ENCODE peak calls at places on chromosomes 16 and 17, in eight cellular contexts. N is fibroblast of pulmonary artery; B is RCC 7860; U is NCI-H1105 treated with DMSO at 0.1 percent for 48 hours; W is GM23338; K is activated CD4-positive, alpha-beta T cell treated with anti-CD3 and anti-CD28 coated beads for 4 hours; T is progenitor cell of endocrine pancreas; M is cardiac septum. S is an unnamed sample.

GRCh38 chr16:54048994-54049929 is 237.3 kb downstream of the IRX3 start:
- DNase-seq in U (peak), W (peak), T (no peak), B (no peak), N (no peak), M (no peak), K (no peak), S (no peak)

GRCh38 chr16:47716571-47716970 is 255.4 kb downstream of the PHKB start:
- DNase-seq in T (no peak), N (no peak), M (no peak), W (no peak), B (no peak), U (no peak), K (no peak), S (no peak)

GRCh38 chr16:877242-878065 is 76.9 kb upstream of the GNG13 start:
- DNase-seq in N (no peak), T (no peak), B (no peak), M (no peak), W (no peak), K (no peak), U (no peak), S (no peak)

GRCh38 chr16:66918803-66919568 is at the start of gene CDH16:
- DNase-seq in U (no peak), W (no peak), M (no peak), N (no peak), K (no peak), B (peak), T (no peak), S (peak)

GRCh38 chr16:30115238-30115637 is 1.9 kb upstream of the GDPD3 start:
- DNase-seq in K (peak), W (no peak), M (no peak), T (no peak), B (no peak), N (no peak), U (no peak), S (no peak)

GRCh38 chr17:81523139-81524062 is 4.8 kb upstream of the FSCN2 start:
- DNase-seq in T (peak), K (no peak), M (peak), N (peak), U (peak), W (peak), B (no peak), S (peak)

GRCh38 chr16:76577003-76577402 is 299.8 kb downstream of the CNTNAP4 start:
- DNase-seq in B (no peak), M (no peak), W (no peak), T (no peak), N (no peak), U (no peak), K (no peak), S (no peak)

GRCh38 chr16:4880006-4880580 is 32.8 kb downstream of the UBN1 start:
- DNase-seq in N (no peak), U (no peak), M (no peak), K (no peak), W (no peak), T (no peak), B (no peak), S (no peak)

GRCh38 chr16:76081936-76082335 is 195.3 kb upstream of the CNTNAP4 start:
- DNase-seq in W (no peak), N (no peak), T (no peak), U (peak), K (no peak), B (no peak), M (no peak), S (no peak)

GRCh38 chr17:17710728-17711541 is 29.7 kb downstream of the RAI1 start:
- DNase-seq in M (no peak), T (peak), U (no peak), K (no peak), W (peak), B (peak), N (peak), S (peak)

GRCh38 chr17:1710807-1711553 is 803 bp upstream of the TLCD2 start:
- DNase-seq in K (no peak), M (no peak), T (no peak), B (no peak), N (no peak), W (peak), U (no peak), S (peak)

GRCh38 chr16:78939600-78939999 is 660.9 kb downstream of the MAF start:
- DNase-seq in K (no peak), B (no peak), U (no peak), W (no peak), N (no peak), T (no peak), M (no peak), S (no peak)

GRCh38 chr16:2364638-2365210 is 24.2 kb upstream of the ABCA3 start:
- DNase-seq in B (no peak), T (no peak), K (no peak), M (no peak), W (no peak), N (peak), U (no peak), S (no peak)

GRCh38 chr17:17024778-17025300 is 17.4 kb upstream of the MPRIP start:
- DNase-seq in T (no peak), B (no peak), N (no peak), U (no peak), K (no peak), M (peak), W (no peak), S (peak)

GRCh38 chr17:8859029-8859803 is 8.3 kb downstream of the PIK3R6 start:
- DNase-seq in M (peak), K (no peak), N (no peak), B (no peak), U (no peak), T (no peak), W (no peak), S (no peak)

GRCh38 chr16:49830873-49831272 is 25.0 kb downstream of the ZNF423 start:
- DNase-seq in K (no peak), W (no peak), T (no peak), B (no peak), N (no peak), U (no peak), M (no peak), S (no peak)

GRCh38 chr17:17628388-17629008 is 37.0 kb upstream of the PEMT start:
- DNase-seq in T (no peak), M (no peak), W (no peak), U (no peak), B (no peak), K (peak), N (no peak), S (no peak)

GRCh38 chr16:1101573-1102332 is 5.7 kb upstream of the C1QTNF8 start:
- DNase-seq in W (no peak), T (no peak), U (no peak), M (no peak), B (no peak), K (no peak), N (no peak), S (no peak)

GRCh38 chr17:72270530-72270929 is 149.7 kb downstream of the SOX9 start:
- DNase-seq in N (peak), B (no peak), U (peak), W (no peak), M (no peak), K (no peak), T (no peak), S (no peak)

GRCh38 chr17:312476-313148 is 40.0 kb downstream of the RPH3AL start:
- DNase-seq in U (no peak), M (no peak), B (no peak), W (no peak), K (no peak), N (no peak), T (no peak), S (no peak)

GRCh38 chr17:82418001-82418986 is at the start of the genes HEXD and OGFOD3:
- DNase-seq in N (peak), M (peak), K (peak), W (peak), T (peak), B (peak), U (peak), S (peak)

GRCh38 chr17:9707917-9708316 is 62.6 kb downstream of the USP43 start:
- DNase-seq in K (no peak), U (no peak), B (no peak), N (no peak), M (no peak), W (no peak), T (no peak), S (no peak)

GRCh38 chr17:68437979-68438877 is 19.1 kb downstream of the WIPI1 start:
- DNase-seq in B (no peak), N (peak), U (no peak), K (peak), M (no peak), T (no peak), W (peak), S (no peak)

GRCh38 chr16:9969580-9969979 is 212.6 kb downstream of the GRIN2A start:
- DNase-seq in N (no peak), K (no peak), B (no peak), T (no peak), U (no peak), W (no peak), M (no peak), S (no peak)

GRCh38 chr17:16818340-16818739 is 128.3 kb downstream of the CCDC144A start:
- DNase-seq in N (no peak), K (no peak), W (no peak), T (no peak), M (no peak), U (no peak), B (no peak), S (no peak)

GRCh38 chr17:18258356-18259038 is at the start of gene FLII:
- DNase-seq in U (no peak), T (peak), N (peak), M (no peak), B (peak), W (peak), K (peak), S (peak)

GRCh38 chr17:28033972-28034714 is 8.3 kb upstream of the NLK start:
- DNase-seq in U (no peak), T (no peak), K (no peak), M (no peak), W (no peak), B (peak), N (peak), S (no peak)

GRCh38 chr17:7807206-7807605 is 26.8 kb upstream of the KDM6B start:
- DNase-seq in N (no peak), W (no peak), M (peak), U (no peak), T (no peak), K (no peak), B (no peak), S (no peak)

GRCh38 chr17:39080416-39081179 is 70.8 kb downstream of the PLXDC1 start:
- DNase-seq in M (no peak), B (no peak), T (no peak), K (no peak), W (no peak), N (peak), U (no peak), S (peak)

GRCh38 chr17:73535746-73536145 is 108.5 kb downstream of the SDK2 start:
- DNase-seq in U (no peak), B (no peak), M (no peak), W (no peak), T (no peak), N (no peak), K (no peak), S (no peak)

GRCh38 chr16:86427327-86427935 is 82.9 kb upstream of the FOXF1 start:
- DNase-seq in W (no peak), N (no peak), K (no peak), B (no peak), M (no peak), U (no peak), T (no peak), S (no peak)

GRCh38 chr17:71380535-71380934 is 740.3 kb upstream of the SOX9 start:
- DNase-seq in K (no peak), B (no peak), N (no peak), U (no peak), M (no peak), T (no peak), W (no peak), S (no peak)

GRCh38 chr17:45688353-45688752 is 95.8 kb upstream of the CRHR1 start:
- DNase-seq in T (no peak), N (no peak), M (no peak), W (no peak), B (no peak), U (no peak), K (no peak), S (no peak)

GRCh38 chr17:18184143-18185007 is 747 bp downstream of the ALKBH5 start:
- DNase-seq in K (peak), T (no peak), W (peak), B (no peak), N (peak), M (peak), U (peak), S (peak)

GRCh38 chr17:42062673-42063072 is 12.3 kb upstream of the C17orf113 start:
- DNase-seq in K (no peak), U (no peak), M (no peak), T (no peak), N (no peak), W (no peak), B (no peak), S (no peak)

GRCh38 chr16:87956771-87957279 is 5.6 kb downstream of the BANP start:
- DNase-seq in N (peak), M (peak), U (no peak), K (peak), W (peak), B (no peak), T (no peak), S (no peak)

GRCh38 chr17:5861849-5862248 is 208.3 kb upstream of the WSCD1 start:
- DNase-seq in B (no peak), N (no peak), T (no peak), M (no peak), K (no peak), U (no peak), W (no peak), S (no peak)

S was measured in thyroid gland.